ENCODE peak calls at places on chromosomes 7 and 10, in eight cellular contexts. One of them, this sample, is unnamed.

GRCh38 chr7:862157-862556 is 14.2 kb upstream of the GET4 start:
- DNase-seq in HS-5: no peak
- DNase-seq in cerebellar nuclear complex: no peak
- DNase-seq in endothelial cell of umbilical vein: no peak
- DNase-seq in cardiac muscle cell: no peak
- DNase-seq in foreskin fibroblast: no peak
- DNase-seq in stimulated activated CD8-positive, alpha-beta memory T cell treated with anti-CD3 and anti-CD28 coated beads, Interleukin-7, amount 100 ng/mL, for 4 hours: no peak
- DNase-seq in AG08396: no peak
- DNase-seq in this sample: no peak

GRCh38 chr7:130894146-130895005 is 160.4 kb upstream of the KLF14 start:
- DNase-seq in endothelial cell of umbilical vein: peak
- DNase-seq in cardiac muscle cell: peak
- DNase-seq in AG08396: no peak
- DNase-seq in foreskin fibroblast: peak
- DNase-seq in cerebellar nuclear complex: no peak
- DNase-seq in stimulated activated CD8-positive, alpha-beta memory T cell treated with anti-CD3 and anti-CD28 coated beads, Interleukin-7, amount 100 ng/mL, for 4 hours: no peak
- DNase-seq in HS-5: no peak
- DNase-seq in this sample: peak

GRCh38 chr10:69846252-69847000 is 44.7 kb downstream of the COL13A1 start:
- DNase-seq in endothelial cell of umbilical vein: no peak
- DNase-seq in HS-5: no peak
- DNase-seq in AG08396: peak
- DNase-seq in cardiac muscle cell: no peak
- DNase-seq in cerebellar nuclear complex: no peak
- DNase-seq in stimulated activated CD8-positive, alpha-beta memory T cell treated with anti-CD3 and anti-CD28 coated beads, Interleukin-7, amount 100 ng/mL, for 4 hours: no peak
- DNase-seq in foreskin fibroblast: peak
- DNase-seq in this sample: no peak

GRCh38 chr7:234041-234711 is 41.8 kb downstream of the FAM20C start:
- DNase-seq in cerebellar nuclear complex: no peak
- DNase-seq in cardiac muscle cell: no peak
- DNase-seq in stimulated activated CD8-positive, alpha-beta memory T cell treated with anti-CD3 and anti-CD28 coated beads, Interleukin-7, amount 100 ng/mL, for 4 hours: no peak
- DNase-seq in foreskin fibroblast: peak
- DNase-seq in HS-5: no peak
- DNase-seq in endothelial cell of umbilical vein: no peak
- DNase-seq in AG08396: peak
- DNase-seq in this sample: no peak

GRCh38 chr7:47570649-47571050 is 11.3 kb downstream of the TNS3 start:
- DNase-seq in AG08396: no peak
- DNase-seq in HS-5: no peak
- DNase-seq in foreskin fibroblast: peak
- DNase-seq in endothelial cell of umbilical vein: no peak
- DNase-seq in stimulated activated CD8-positive, alpha-beta memory T cell treated with anti-CD3 and anti-CD28 coated beads, Interleukin-7, amount 100 ng/mL, for 4 hours: no peak
- DNase-seq in cardiac muscle cell: peak
- DNase-seq in cerebellar nuclear complex: no peak
- DNase-seq in this sample: no peak

GRCh38 chr7:91187061-91187460 is 77.2 kb upstream of the FZD1 start:
- DNase-seq in HS-5: no peak
- DNase-seq in stimulated activated CD8-positive, alpha-beta memory T cell treated with anti-CD3 and anti-CD28 coated beads, Interleukin-7, amount 100 ng/mL, for 4 hours: no peak
- DNase-seq in endothelial cell of umbilical vein: no peak
- DNase-seq in cardiac muscle cell: no peak
- DNase-seq in cerebellar nuclear complex: no peak
- DNase-seq in foreskin fibroblast: no peak
- DNase-seq in AG08396: no peak
- DNase-seq in this sample: no peak

GRCh38 chr7:45921381-45921698 is 268 bp upstream of the IGFBP3 start:
- DNase-seq in foreskin fibroblast: no peak
- DNase-seq in cardiac muscle cell: no peak
- DNase-seq in AG08396: no peak
- DNase-seq in cerebellar nuclear complex: no peak
- DNase-seq in HS-5: no peak
- DNase-seq in stimulated activated CD8-positive, alpha-beta memory T cell treated with anti-CD3 and anti-CD28 coated beads, Interleukin-7, amount 100 ng/mL, for 4 hours: no peak
- DNase-seq in endothelial cell of umbilical vein: no peak
- DNase-seq in this sample: no peak

GRCh38 chr10:93547522-93547921 is 18.9 kb upstream of the FFAR4 start:
- DNase-seq in stimulated activated CD8-positive, alpha-beta memory T cell treated with anti-CD3 and anti-CD28 coated beads, Interleukin-7, amount 100 ng/mL, for 4 hours: no peak
- DNase-seq in cerebellar nuclear complex: no peak
- DNase-seq in endothelial cell of umbilical vein: no peak
- DNase-seq in AG08396: no peak
- DNase-seq in cardiac muscle cell: no peak
- DNase-seq in foreskin fibroblast: no peak
- DNase-seq in HS-5: no peak
- DNase-seq in this sample: peak

GRCh38 chr7:11858668-11859302 is 26.8 kb upstream of the THSD7A start:
- DNase-seq in stimulated activated CD8-positive, alpha-beta memory T cell treated with anti-CD3 and anti-CD28 coated beads, Interleukin-7, amount 100 ng/mL, for 4 hours: no peak
- DNase-seq in endothelial cell of umbilical vein: peak
- DNase-seq in AG08396: no peak
- DNase-seq in HS-5: no peak
- DNase-seq in cardiac muscle cell: no peak
- DNase-seq in cerebellar nuclear complex: no peak
- DNase-seq in foreskin fibroblast: no peak
- DNase-seq in this sample: no peak

GRCh38 chr7:151731022-151731441 is 145.9 kb downstream of the PRKAG2 start:
- DNase-seq in AG08396: no peak
- DNase-seq in cardiac muscle cell: no peak
- DNase-seq in stimulated activated CD8-positive, alpha-beta memory T cell treated with anti-CD3 and anti-CD28 coated beads, Interleukin-7, amount 100 ng/mL, for 4 hours: no peak
- DNase-seq in cerebellar nuclear complex: no peak
- DNase-seq in foreskin fibroblast: no peak
- DNase-seq in endothelial cell of umbilical vein: no peak
- DNase-seq in HS-5: no peak
- DNase-seq in this sample: no peak

GRCh38 chr7:154505362-154505761 is 453.2 kb downstream of the DPP6 start:
- DNase-seq in cerebellar nuclear complex: no peak
- DNase-seq in AG08396: no peak
- DNase-seq in stimulated activated CD8-positive, alpha-beta memory T cell treated with anti-CD3 and anti-CD28 coated beads, Interleukin-7, amount 100 ng/mL, for 4 hours: no peak
- DNase-seq in foreskin fibroblast: no peak
- DNase-seq in endothelial cell of umbilical vein: no peak
- DNase-seq in HS-5: no peak
- DNase-seq in cardiac muscle cell: no peak
- DNase-seq in this sample: no peak

GRCh38 chr10:17257466-17258321 is 29.7 kb downstream of the VIM start:
- DNase-seq in AG08396: peak
- DNase-seq in cardiac muscle cell: peak
- DNase-seq in cerebellar nuclear complex: no peak
- DNase-seq in foreskin fibroblast: peak
- DNase-seq in stimulated activated CD8-positive, alpha-beta memory T cell treated with anti-CD3 and anti-CD28 coated beads, Interleukin-7, amount 100 ng/mL, for 4 hours: peak
- DNase-seq in HS-5: peak
- DNase-seq in endothelial cell of umbilical vein: peak
- DNase-seq in this sample: peak

GRCh38 chr7:107035446-107035845 is 9.1 kb upstream of the PRKAR2B start:
- DNase-seq in stimulated activated CD8-positive, alpha-beta memory T cell treated with anti-CD3 and anti-CD28 coated beads, Interleukin-7, amount 100 ng/mL, for 4 hours: no peak
- DNase-seq in foreskin fibroblast: peak
- DNase-seq in cerebellar nuclear complex: no peak
- DNase-seq in endothelial cell of umbilical vein: peak
- DNase-seq in AG08396: peak
- DNase-seq in HS-5: no peak
- DNase-seq in cardiac muscle cell: peak
- DNase-seq in this sample: peak

GRCh38 chr10:1504940-1505339 is 232.4 kb downstream of the ADARB2 start:
- DNase-seq in HS-5: no peak
- DNase-seq in foreskin fibroblast: no peak
- DNase-seq in AG08396: no peak
- DNase-seq in cardiac muscle cell: no peak
- DNase-seq in endothelial cell of umbilical vein: no peak
- DNase-seq in cerebellar nuclear complex: no peak
- DNase-seq in stimulated activated CD8-positive, alpha-beta memory T cell treated with anti-CD3 and anti-CD28 coated beads, Interleukin-7, amount 100 ng/mL, for 4 hours: no peak
- DNase-seq in this sample: no peak

GRCh38 chr7:81956520-81956919 is 186.7 kb upstream of the HGF start:
- DNase-seq in foreskin fibroblast: peak
- DNase-seq in endothelial cell of umbilical vein: peak
- DNase-seq in stimulated activated CD8-positive, alpha-beta memory T cell treated with anti-CD3 and anti-CD28 coated beads, Interleukin-7, amount 100 ng/mL, for 4 hours: no peak
- DNase-seq in AG08396: peak
- DNase-seq in cardiac muscle cell: peak
- DNase-seq in cerebellar nuclear complex: no peak
- DNase-seq in HS-5: no peak
- DNase-seq in this sample: no peak

GRCh38 chr10:50972591-50972990 is 87.2 kb upstream of the A1CF start:
- DNase-seq in foreskin fibroblast: no peak
- DNase-seq in AG08396: no peak
- DNase-seq in stimulated activated CD8-positive, alpha-beta memory T cell treated with anti-CD3 and anti-CD28 coated beads, Interleukin-7, amount 100 ng/mL, for 4 hours: no peak
- DNase-seq in cerebellar nuclear complex: no peak
- DNase-seq in cardiac muscle cell: no peak
- DNase-seq in endothelial cell of umbilical vein: no peak
- DNase-seq in HS-5: no peak
- DNase-seq in this sample: no peak

GRCh38 chr7:17583786-17584185 is 285.3 kb downstream of the AHR start:
- DNase-seq in stimulated activated CD8-positive, alpha-beta memory T cell treated with anti-CD3 and anti-CD28 coated beads, Interleukin-7, amount 100 ng/mL, for 4 hours: no peak
- DNase-seq in cardiac muscle cell: no peak
- DNase-seq in AG08396: no peak
- DNase-seq in endothelial cell of umbilical vein: no peak
- DNase-seq in HS-5: no peak
- DNase-seq in foreskin fibroblast: no peak
- DNase-seq in cerebellar nuclear complex: no peak
- DNase-seq in this sample: no peak

GRCh38 chr10:77392851-77393250 is 244.8 kb downstream of the KCNMA1 start:
- DNase-seq in endothelial cell of umbilical vein: peak
- DNase-seq in HS-5: peak
- DNase-seq in cardiac muscle cell: peak
- DNase-seq in stimulated activated CD8-positive, alpha-beta memory T cell treated with anti-CD3 and anti-CD28 coated beads, Interleukin-7, amount 100 ng/mL, for 4 hours: no peak
- DNase-seq in AG08396: peak
- DNase-seq in foreskin fibroblast: peak
- DNase-seq in cerebellar nuclear complex: no peak
- DNase-seq in this sample: peak

GRCh38 chr10:132570771-132571564 is 33.4 kb downstream of the INPP5A start:
- DNase-seq in stimulated activated CD8-positive, alpha-beta memory T cell treated with anti-CD3 and anti-CD28 coated beads, Interleukin-7, amount 100 ng/mL, for 4 hours: no peak
- DNase-seq in cerebellar nuclear complex: no peak
- DNase-seq in foreskin fibroblast: no peak
- DNase-seq in HS-5: no peak
- DNase-seq in AG08396: no peak
- DNase-seq in endothelial cell of umbilical vein: no peak
- DNase-seq in cardiac muscle cell: no peak
- DNase-seq in this sample: peak

GRCh38 chr10:70055550-70055949 is 2.9 kb downstream of the MACROH2A2 start:
- DNase-seq in endothelial cell of umbilical vein: no peak
- DNase-seq in AG08396: no peak
- DNase-seq in foreskin fibroblast: peak
- DNase-seq in stimulated activated CD8-positive, alpha-beta memory T cell treated with anti-CD3 and anti-CD28 coated beads, Interleukin-7, amount 100 ng/mL, for 4 hours: no peak
- DNase-seq in cerebellar nuclear complex: no peak
- DNase-seq in HS-5: peak
- DNase-seq in cardiac muscle cell: no peak
- DNase-seq in this sample: no peak

GRCh38 chr7:3095046-3095445 is 51.4 kb upstream of the CARD11 start:
- DNase-seq in AG08396: no peak
- DNase-seq in stimulated activated CD8-positive, alpha-beta memory T cell treated with anti-CD3 and anti-CD28 coated beads, Interleukin-7, amount 100 ng/mL, for 4 hours: peak
- DNase-seq in endothelial cell of umbilical vein: no peak
- DNase-seq in foreskin fibroblast: no peak
- DNase-seq in HS-5: no peak
- DNase-seq in cerebellar nuclear complex: no peak
- DNase-seq in cardiac muscle cell: no peak
- DNase-seq in this sample: no peak

GRCh38 chr10:22022257-22023051 is 18.9 kb upstream of the DNAJC1 start:
- DNase-seq in cardiac muscle cell: peak
- DNase-seq in foreskin fibroblast: no peak
- DNase-seq in HS-5: no peak
- DNase-seq in stimulated activated CD8-positive, alpha-beta memory T cell treated with anti-CD3 and anti-CD28 coated beads, Interleukin-7, amount 100 ng/mL, for 4 hours: peak
- DNase-seq in endothelial cell of umbilical vein: no peak
- DNase-seq in cerebellar nuclear complex: no peak
- DNase-seq in AG08396: no peak
- DNase-seq in this sample: no peak

GRCh38 chr10:75712241-75712880 is 280.9 kb downstream of the LRMDA start:
- DNase-seq in foreskin fibroblast: no peak
- DNase-seq in stimulated activated CD8-positive, alpha-beta memory T cell treated with anti-CD3 and anti-CD28 coated beads, Interleukin-7, amount 100 ng/mL, for 4 hours: no peak
- DNase-seq in AG08396: no peak
- DNase-seq in cerebellar nuclear complex: no peak
- DNase-seq in cardiac muscle cell: no peak
- DNase-seq in endothelial cell of umbilical vein: no peak
- DNase-seq in HS-5: no peak
- DNase-seq in this sample: no peak

This sample was measured in islet precursor cell.